ENCODE peak calls at places on chromosomes 7 and 10, in seven cellular contexts. P is GM12878, S is breast epithelium, M is transverse colon, H is sigmoid colon, V is prostate gland, Y is HepG2. N is an unnamed sample.

GRCh38 chr10:119489572-119490326 is 52.8 kb downstream of the RGS10 start:
- DNase-seq in H (peak), M (peak), V (no peak), Y (peak), P (no peak), S (no peak), N (peak)

GRCh38 chr10:1654811-1655356 is 82.4 kb downstream of the ADARB2 start:
- DNase-seq in Y (no peak), P (no peak), M (no peak), V (no peak), S (no peak), H (peak), N (no peak)

GRCh38 chr7:129689995-129690581 is 78.6 kb downstream of the NRF1 start:
- DNase-seq in P (no peak), Y (no peak), S (no peak), H (no peak), M (no peak), V (no peak), N (no peak)

GRCh38 chr10:30445716-30446115 is 11.7 kb downstream of the MAP3K8 start:
- DNase-seq in P (no peak), M (no peak), S (no peak), Y (no peak), H (no peak), V (no peak), N (no peak)

GRCh38 chr7:1493571-1493970 is 10.6 kb downstream of the INTS1 start:
- DNase-seq in V (no peak), H (no peak), M (no peak), Y (no peak), S (no peak), P (no peak), N (no peak)

GRCh38 chr7:73648593-73649332 is 18.9 kb upstream of the VPS37D start:
- DNase-seq in Y (no peak), V (no peak), S (no peak), H (no peak), P (no peak), M (no peak), N (no peak)

GRCh38 chr7:93147358-93147757 is 827 bp downstream of the SAMD9L start:
- DNase-seq in H (peak), M (peak), V (peak), Y (no peak), S (no peak), P (peak), N (peak)

GRCh38 chr10:97574374-97575100 is 2.0 kb downstream of the ANKRD2 start:
- DNase-seq in Y (peak), H (no peak), S (peak), M (peak), V (peak), P (no peak), N (peak)

GRCh38 chr10:119305860-119306513 is 98.6 kb downstream of the GRK5 start:
- DNase-seq in S (no peak), Y (no peak), V (no peak), P (peak), M (peak), H (peak), N (peak)

GRCh38 chr10:48590945-48591344 is 13.9 kb downstream of the ARHGAP22 start:
- DNase-seq in H (no peak), P (no peak), S (no peak), M (no peak), V (no peak), Y (no peak), N (no peak)

GRCh38 chr10:71968553-71969474 is 4.6 kb downstream of the CHST3 start:
- DNase-seq in Y (no peak), V (no peak), S (no peak), M (no peak), P (no peak), H (peak), N (no peak)

GRCh38 chr10:12659706-12660105 is 310.4 kb downstream of the CAMK1D start:
- DNase-seq in P (no peak), V (no peak), H (no peak), S (no peak), M (no peak), Y (no peak), N (no peak)

GRCh38 chr7:108395442-108395841 is 60.8 kb downstream of the NRCAM start:
- DNase-seq in S (no peak), Y (no peak), V (no peak), P (no peak), M (no peak), H (no peak), N (no peak)

GRCh38 chr10:59907918-59908807 is 1.8 kb upstream of the CCDC6 start:
- DNase-seq in P (no peak), Y (no peak), S (no peak), H (peak), V (peak), M (peak), N (peak)

GRCh38 chr10:95728535-95728934 is 27.4 kb upstream of the ENTPD1 start:
- DNase-seq in Y (no peak), P (no peak), M (no peak), S (no peak), V (no peak), H (no peak), N (no peak)

GRCh38 chr10:91519899-91520514 is 109.9 kb downstream of the HECTD2 start:
- DNase-seq in M (no peak), V (peak), S (no peak), Y (no peak), P (no peak), H (no peak), N (no peak)

GRCh38 chr7:41085244-41085643 is 617.6 kb downstream of the INHBA start:
- DNase-seq in M (no peak), P (no peak), H (no peak), S (no peak), V (no peak), Y (no peak), N (no peak)

GRCh38 chr7:151468214-151469023 is 28.5 kb upstream of the CRYGN start:
- DNase-seq in M (no peak), Y (no peak), S (no peak), V (no peak), P (no peak), H (no peak), N (no peak)

GRCh38 chr7:100503350-100503735 is 19.6 kb downstream of the NYAP1 start:
- DNase-seq in S (no peak), M (no peak), V (no peak), Y (peak), H (no peak), P (no peak), N (no peak)

GRCh38 chr7:33604015-33604414 is 301.3 kb upstream of the BMPER start:
- DNase-seq in M (no peak), Y (no peak), S (no peak), V (no peak), H (no peak), P (no peak), N (no peak)

GRCh38 chr7:25522727-25523126 is 294.4 kb upstream of the NPVF start:
- DNase-seq in V (no peak), S (no peak), M (no peak), Y (no peak), H (no peak), P (no peak), N (no peak)
- TF ChIP-seq POLR2AphosphoS5 in V (no peak), S (no peak), M (no peak), Y (no peak), H (no peak), P (no peak), N (no peak)

GRCh38 chr7:136138991-136139390 is 161.8 kb upstream of the MTPN start:
- DNase-seq in M (no peak), Y (no peak), H (no peak), S (no peak), P (no peak), V (no peak), N (no peak)
- TF ChIP-seq POLR2A in M (no peak), Y (no peak), H (no peak), S (no peak), P (no peak), V (no peak), N (no peak)

DNA sequence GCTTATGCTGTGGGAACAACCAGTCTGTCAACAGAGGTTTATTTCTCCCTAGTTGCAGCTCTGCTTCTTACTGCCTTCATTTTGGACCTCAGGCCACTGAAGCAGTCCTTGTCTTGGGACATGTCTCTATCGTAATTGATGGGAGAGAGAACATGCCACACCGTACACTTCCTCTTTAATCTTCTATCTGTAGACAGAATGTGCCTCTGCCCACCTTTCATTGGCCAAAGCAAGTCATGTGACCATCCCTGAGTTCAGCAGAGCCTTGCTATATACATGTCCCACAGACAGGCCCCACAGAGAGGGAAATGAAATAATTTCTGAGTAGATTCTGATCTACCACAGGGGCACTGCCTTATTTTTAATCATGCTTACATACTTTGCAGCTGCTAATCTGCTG is 98.0 kb downstream of the KCND2 start:
- DNase-seq in P (no peak), S (no peak), V (no peak), H (no peak), Y (no peak), M (no peak), N (no peak)
- TF ChIP-seq POLR2AphosphoS5 in P (no peak), S (no peak), V (no peak), H (no peak), Y (no peak), M (no peak), N (no peak)

GRCh38 chr10:102432162-102432950 is at the start of gene CUEDC2:
- DNase-seq in Y (peak), S (peak), M (peak), P (peak), H (peak), V (peak), N (peak)
- TF ChIP-seq POLR2A in Y (peak), S (peak), M (peak), P (peak), H (no peak), V (no peak), N (no peak)

GRCh38 chr7:87159538-87159937 is 7.3 kb downstream of the DMTF1 start:
- DNase-seq in H (no peak), S (no peak), V (no peak), M (no peak), P (no peak), Y (no peak), N (no peak)
- TF ChIP-seq POLR2AphosphoS5 in H (no peak), S (no peak), V (no peak), M (no peak), P (no peak), Y (no peak), N (no peak)